ENCODE peak calls at places on chromosomes 16 and 17, in ten cellular contexts. H, C, I, F, U, R, M, G, A and K are unnamed samples.

GRCh38 chr16:75322706-75323105 is 71.3 kb upstream of the BCAR1 start:
- DNase-seq in R (no peak), U (no peak), F (no peak), A (no peak), M (no peak), H (no peak), I (peak), C (no peak), G (no peak), K (no peak)

GRCh38 chr16:30377812-30378235 is 3.2 kb downstream of the MYL11 start:
- DNase-seq in U (peak), A (peak), M (peak), H (peak), G (peak), C (peak), F (peak), R (peak), I (peak), K (peak)

GRCh38 chr17:83105512-83105911 is 26.1 kb downstream of the METRNL start:
- DNase-seq in M (no peak), G (no peak), I (no peak), U (no peak), C (no peak), R (no peak), H (no peak), A (no peak), F (no peak), K (no peak)

GRCh38 chr16:88810868-88811599 is 694 bp downstream of the APRT start:
- DNase-seq in H (no peak), C (peak), U (no peak), R (no peak), F (peak), M (peak), I (peak), G (peak), A (peak), K (peak)

GRCh38 chr17:34581446-34582184 is 2.2 kb downstream of the TMEM132E start:
- DNase-seq in G (no peak), A (no peak), U (no peak), I (no peak), C (no peak), H (no peak), R (no peak), F (no peak), M (no peak), K (no peak)

GRCh38 chr17:30982855-30983254 is 12.0 kb downstream of the RNF135 start:
- DNase-seq in U (no peak), F (no peak), A (no peak), H (no peak), C (no peak), M (no peak), G (no peak), R (no peak), I (no peak), K (no peak)

GRCh38 chr17:19618015-19618414 is 30.5 kb upstream of the ALDH3A2 start:
- DNase-seq in U (no peak), G (no peak), R (no peak), I (no peak), C (no peak), H (no peak), F (no peak), M (no peak), A (no peak), K (no peak)

GRCh38 chr17:42307362-42307927 is 19.1 kb downstream of the STAT5A start:
- DNase-seq in C (no peak), G (no peak), U (no peak), R (no peak), M (no peak), H (no peak), F (no peak), A (no peak), I (no peak), K (no peak)

GRCh38 chr17:75721463-75722011 is 278 bp downstream of the ITGB4 start:
- DNase-seq in M (no peak), F (no peak), C (no peak), I (no peak), G (no peak), R (no peak), U (no peak), A (no peak), H (no peak), K (no peak)

GRCh38 chr17:39225974-39226683 is 384 bp upstream of the STAC2 start:
- DNase-seq in G (no peak), R (no peak), C (no peak), A (no peak), I (peak), M (no peak), U (peak), F (peak), H (no peak), K (no peak)

GRCh38 chr16:48950184-48950583 is 331.5 kb downstream of the CBLN1 start:
- DNase-seq in M (no peak), H (no peak), A (no peak), C (no peak), I (no peak), R (no peak), F (no peak), G (no peak), U (no peak), K (no peak)

GRCh38 chr17:34979650-34980352 is 511 bp upstream of the LIG3 start:
- DNase-seq in G (no peak), H (no peak), U (no peak), I (no peak), F (no peak), C (no peak), M (no peak), R (no peak), A (no peak), K (no peak)

GRCh38 chr17:64491034-64491860 is 5.6 kb downstream of the POLG2 start:
- DNase-seq in I (peak), M (no peak), G (peak), F (no peak), C (no peak), R (no peak), A (no peak), U (no peak), H (no peak), K (no peak)

GRCh38 chr16:57535680-57536305 is 578 bp downstream of the CCDC102A start:
- DNase-seq in U (peak), F (peak), H (peak), G (peak), C (peak), A (peak), R (peak), M (peak), I (peak), K (peak)

GRCh38 chr17:6460531-6461161 is 16.4 kb downstream of the PIMREG start:
- DNase-seq in F (no peak), M (no peak), A (no peak), G (no peak), U (no peak), C (no peak), R (no peak), H (no peak), I (no peak), K (no peak)

GRCh38 chr16:27436921-27437650 is 35.1 kb downstream of the IL21R start:
- DNase-seq in M (no peak), C (no peak), I (no peak), A (no peak), U (no peak), R (no peak), F (no peak), G (no peak), H (no peak), K (no peak)

GRCh38 chr17:2485543-2485942 is 26.1 kb downstream of the METTL16 start:
- DNase-seq in U (no peak), I (peak), R (no peak), G (no peak), F (no peak), M (peak), H (no peak), C (no peak), A (no peak), K (no peak)

GRCh38 chr17:2025220-2025621 is at the start of gene RTN4RL1:
- DNase-seq in H (no peak), F (no peak), I (peak), G (peak), C (peak), R (peak), U (peak), A (peak), M (peak), K (peak)

GRCh38 chr16:1923299-1924034 is 5.3 kb upstream of the HS3ST6 start:
- DNase-seq in I (peak), C (no peak), F (no peak), A (no peak), G (no peak), M (peak), H (no peak), R (no peak), U (no peak), K (no peak)

GRCh38 chr17:82832881-82833475 is 6.8 kb downstream of the ZNF750 start:
- DNase-seq in R (no peak), I (no peak), H (no peak), A (no peak), C (no peak), M (no peak), F (no peak), G (no peak), U (no peak), K (no peak)

GRCh38 chr17:64005734-64006167 is 7.6 kb downstream of the PRR29 start:
- DNase-seq in R (no peak), F (no peak), I (peak), M (no peak), U (no peak), C (no peak), G (no peak), A (no peak), H (peak), K (no peak)

GRCh38 chr16:22623351-22623781 is 112.7 kb downstream of the NPIPB5 start:
- DNase-seq in F (no peak), U (no peak), A (no peak), R (no peak), I (no peak), H (no peak), C (no peak), G (no peak), M (no peak), K (no peak)

GRCh38 chr16:48535831-48536599 is 74.0 kb downstream of the N4BP1 start:
- DNase-seq in R (no peak), I (peak), M (peak), G (no peak), F (no peak), H (peak), A (no peak), U (no peak), C (no peak), K (peak)

GRCh38 chr16:8678068-8678927 is 3.9 kb downstream of the ABAT start:
- DNase-seq in U (no peak), C (no peak), R (no peak), I (no peak), M (peak), G (no peak), H (no peak), A (no peak), F (no peak), K (no peak)

GRCh38 chr17:21513012-21513570 is 136.9 kb downstream of the KCNJ12 start:
- DNase-seq in R (peak), F (peak), U (peak), M (peak), H (peak), G (peak), C (peak), A (peak), I (peak), K (peak)

GRCh38 chr17:78069695-78070094 is 58.9 kb downstream of the TMC6 start:
- DNase-seq in M (no peak), A (no peak), U (no peak), R (no peak), H (no peak), I (no peak), G (no peak), C (no peak), F (no peak), K (no peak)

GRCh38 chr16:52191533-52192134 is 355.3 kb downstream of the TOX3 start:
- DNase-seq in C (peak), U (no peak), I (peak), M (peak), A (peak), H (peak), R (no peak), F (no peak), G (peak), K (peak)